ENCODE peak calls at places on chromosomes 4 and X, in five cellular contexts. T, K, Y, F and W are unnamed samples.

GRCh38 chrX:71923516-71923915 is 12.9 kb downstream of the NHSL2 start:
- DNase-seq in T (no peak), K (no peak), Y (no peak), F (no peak), W (no peak)

GRCh38 chr4:173661001-173661400 is 131.0 kb upstream of the HAND2 start:
- DNase-seq in T (no peak), K (no peak), Y (no peak), F (no peak), W (no peak)

GRCh38 chrX:75968293-75968692 is 183.2 kb upstream of the MAGEE2 start:
- DNase-seq in T (no peak), K (no peak), Y (no peak), F (no peak), W (no peak)

GRCh38 chr4:130545596-130545995 is 1449.6 kb downstream of the C4orf33 start:
- DNase-seq in T (no peak), K (no peak), Y (no peak), F (no peak), W (no peak)

GRCh38 chr4:106347167-106347566 is 21.4 kb downstream of the GIMD1 start:
- DNase-seq in T (no peak), K (no peak), Y (no peak), F (no peak), W (no peak)

GRCh38 chr4:155529761-155530160 is 136.9 kb upstream of the GUCY1A1 start:
- DNase-seq in T (no peak), K (no peak), Y (no peak), F (no peak), W (no peak)

GRCh38 chr4:133596459-133596858 is 447.4 kb downstream of the PCDH10 start:
- DNase-seq in T (no peak), K (no peak), Y (no peak), F (no peak), W (no peak)

GRCh38 chr4:15153662-15154061 is 151.4 kb downstream of the CPEB2 start:
- DNase-seq in T (no peak), K (no peak), Y (no peak), F (no peak), W (no peak)

GRCh38 chr4:73740353-73740778 is at the start of gene CXCL8:
- DNase-seq in T (no peak), K (peak), Y (peak), F (no peak), W (peak)

GRCh38 chr4:23023121-23023520 is 330.4 kb downstream of the GBA3 start:
- DNase-seq in T (no peak), K (no peak), Y (peak), F (no peak), W (no peak)

GRCh38 chr4:24224446-24224845 is 334.6 kb upstream of the PPARGC1A start:
- DNase-seq in T (no peak), K (no peak), Y (no peak), F (no peak), W (no peak)

GRCh38 chrX:29431895-29432294 is 783.5 kb upstream of the MAGEB2 start:
- DNase-seq in T (no peak), K (no peak), Y (peak), F (no peak), W (no peak)

GRCh38 chrX:15863944-15864491 is 9.4 kb upstream of the AP1S2 start:
- DNase-seq in T (no peak), K (no peak), Y (no peak), F (no peak), W (no peak)

GRCh38 chr4:138327334-138327733 is 85.2 kb upstream of the SLC7A11 start:
- DNase-seq in T (no peak), K (no peak), Y (no peak), F (no peak), W (no peak)

GRCh38 chrX:68997911-68998310 is 167.3 kb downstream of the PJA1 start:
- DNase-seq in T (peak), K (no peak), Y (peak), F (no peak), W (no peak)

GRCh38 chrX:111447298-111447697 is 35.3 kb upstream of the DCX start:
- DNase-seq in T (no peak), K (peak), Y (peak), F (no peak), W (no peak)

GRCh38 chr4:88697113-88697512 is 516 bp downstream of the NAP1L5 start:
- DNase-seq in T (no peak), K (no peak), Y (peak), F (no peak), W (no peak)

GRCh38 chrX:124240422-124240821 is 92.0 kb upstream of the TEX13D start:
- DNase-seq in T (no peak), K (no peak), Y (no peak), F (no peak), W (no peak)

GRCh38 chr4:76198411-76199237 is 15.0 kb downstream of the SCARB2 start:
- DNase-seq in T (peak), K (peak), Y (peak), F (peak), W (peak)

GRCh38 chr4:2417196-2417764 is 1.2 kb downstream of the ZFYVE28 start:
- DNase-seq in T (no peak), K (no peak), Y (no peak), F (no peak), W (no peak)

GRCh38 chr4:71449878-71450277 is 111.1 kb downstream of the SLC4A4 start:
- DNase-seq in T (no peak), K (no peak), Y (no peak), F (no peak), W (no peak)

GRCh38 chr4:89469930-89470375 is 162.4 kb upstream of the GPRIN3 start:
- DNase-seq in T (no peak), K (peak), Y (peak), F (peak), W (peak)